ENCODE peak calls at places on chromosomes 13 and 19, in five cellular contexts. B is body of pancreas, S is endodermal cell, T is esophagus squamous epithelium, W is GM23338. J is an unnamed sample. For H3K4me1, the result is how much of the 10 kb centered on the place peaks cover.

GRCh38 chr13:36453518-36453917 is 21.2 kb downstream of the CCNA1 start:
- DNase-seq in B (no peak), W (peak), T (no peak), S (no peak), J (no peak)

GRCh38 chr19:14528419-14529253 is 758 bp upstream of the TECR start:
- DNase-seq in S (no peak), B (no peak), T (no peak), W (no peak), J (no peak)

GRCh38 chr13:21767032-21767431 is 96.2 kb downstream of the FGF9 start:
- DNase-seq in T (no peak), S (no peak), B (no peak), W (no peak), J (no peak)

GRCh38 chr19:7292950-7293794 is 1.0 kb downstream of the INSR start:
- DNase-seq in T (no peak), S (peak), B (peak), W (peak), J (no peak)

GRCh38 chr19:28577199-28577598 is 635.8 kb downstream of the UQCRFS1 start:
- DNase-seq in T (no peak), B (no peak), S (peak), W (no peak), J (peak)

GRCh38 chr13:32039488-32040013 is 8.0 kb downstream of the FRY start:
- DNase-seq in S (no peak), T (no peak), B (no peak), W (no peak), J (no peak)

GRCh38 chr13:74210693-74211393 is 76.6 kb upstream of the KLF12 start:
- DNase-seq in T (no peak), B (no peak), W (no peak), S (no peak), J (peak)

GRCh38 chr19:49564616-49565045 is 15.7 kb downstream of the NOSIP start:
- DNase-seq in W (no peak), S (no peak), T (no peak), B (no peak), J (no peak)

GRCh38 chr13:105202384-105202783 is 1333.1 kb downstream of the EFNB2 start:
- DNase-seq in W (peak), T (no peak), B (no peak), S (no peak), J (no peak)

GRCh38 chr13:67023088-67023893 is 206.8 kb downstream of the PCDH9 start:
- DNase-seq in B (no peak), T (no peak), W (peak), S (no peak), J (peak)

GRCh38 chr19:18523841-18524240 is 2.0 kb upstream of the ELL start:
- DNase-seq in W (peak), T (no peak), S (peak), B (no peak), J (no peak)

GRCh38 chr19:18519962-18520847 is 1.7 kb downstream of the ELL start:
- DNase-seq in T (no peak), B (peak), S (peak), W (peak), J (peak)

GRCh38 chr19:18522124-18522861 is 423 bp upstream of the ELL start:
- DNase-seq in W (peak), S (peak), B (peak), T (peak), J (peak)

GRCh38 chr19:18520848-18521691 is 800 bp downstream of the ELL start:
- DNase-seq in S (peak), W (peak), B (peak), T (no peak), J (no peak)

GRCh38 chr19:18521692-18522123 is at the start of gene ELL:
- DNase-seq in T (no peak), S (no peak), W (no peak), B (no peak), J (no peak)
- TF ChIP-seq CTCF in T (no peak), S (no peak), W (no peak), B (no peak), J (no peak)

GRCh38 chr19:4059493-4059880 is 7.2 kb downstream of the ZBTB7A start:
- DNase-seq in B (no peak), T (no peak), S (no peak), W (no peak), J (no peak)
- H3K4me1 ChIP-seq in B (half or more), T (half or more), S (under half), W (under half), J (under half)

GRCh38 chr19:37313335-37313627 is 57.6 kb upstream of the ZNF527 start:
- DNase-seq in T (no peak), W (no peak), S (no peak), B (no peak), J (no peak)

DNA sequence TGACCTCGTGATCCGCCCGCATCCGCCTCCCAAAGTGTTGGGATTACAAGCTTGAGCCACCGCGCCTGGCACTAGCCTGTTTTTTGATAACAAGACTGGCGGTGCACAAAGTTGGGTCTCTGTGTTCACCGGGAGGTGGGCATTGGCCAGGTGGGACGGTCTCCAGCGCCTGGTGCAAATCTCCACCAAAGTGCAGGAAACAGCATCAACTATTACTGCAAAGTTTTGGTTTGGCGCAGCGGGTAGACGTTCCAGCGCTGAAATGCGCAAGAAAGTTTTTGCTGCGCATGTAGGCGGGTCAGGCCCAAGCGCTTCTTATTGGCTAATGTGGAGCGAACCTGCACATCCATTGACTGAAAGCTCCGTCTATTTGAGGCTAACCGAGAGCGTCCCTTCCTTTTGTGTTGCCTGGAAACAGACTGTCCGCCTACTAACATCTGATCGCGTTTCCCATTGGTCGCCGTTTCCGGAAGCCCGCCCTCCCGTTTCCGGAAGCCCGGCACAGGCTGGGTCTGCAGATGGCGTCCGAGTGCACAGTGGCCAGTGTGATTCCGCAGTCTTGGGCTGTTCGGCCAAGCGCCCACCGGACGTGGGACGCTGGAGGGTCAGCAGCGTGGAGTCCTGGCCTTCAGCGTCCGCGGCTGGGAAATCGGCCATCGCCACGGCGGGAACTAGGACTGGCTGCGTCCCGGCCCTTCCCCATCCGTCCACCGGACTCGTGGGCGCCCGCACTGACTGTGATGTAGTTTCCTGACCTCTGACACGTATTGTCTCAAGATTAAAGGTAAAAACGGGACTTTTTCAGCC is 53.3 kb upstream of the ZNF527 start:
- DNase-seq in S (peak), B (peak), W (peak), T (peak), J (peak)
- TF ChIP-seq CTCF in S (peak), B (no peak), W (peak), T (peak), J (peak)

GRCh38 chr19:39146686-39147450 is 21.3 kb downstream of the PAK4 start:
- DNase-seq in B (no peak), S (no peak), W (peak), T (no peak), J (no peak)

GRCh38 chr19:39145180-39145953 is 19.8 kb downstream of the PAK4 start:
- DNase-seq in S (no peak), W (no peak), T (no peak), B (no peak), J (no peak)

GRCh38 chr19:39147480-39147879 is 21.9 kb downstream of the PAK4 start:
- DNase-seq in T (no peak), B (no peak), S (no peak), W (no peak), J (no peak)

GRCh38 chr19:39144487-39145071 is 19.0 kb downstream of the PAK4 start:
- DNase-seq in W (peak), B (no peak), S (peak), T (no peak), J (no peak)

DNA sequence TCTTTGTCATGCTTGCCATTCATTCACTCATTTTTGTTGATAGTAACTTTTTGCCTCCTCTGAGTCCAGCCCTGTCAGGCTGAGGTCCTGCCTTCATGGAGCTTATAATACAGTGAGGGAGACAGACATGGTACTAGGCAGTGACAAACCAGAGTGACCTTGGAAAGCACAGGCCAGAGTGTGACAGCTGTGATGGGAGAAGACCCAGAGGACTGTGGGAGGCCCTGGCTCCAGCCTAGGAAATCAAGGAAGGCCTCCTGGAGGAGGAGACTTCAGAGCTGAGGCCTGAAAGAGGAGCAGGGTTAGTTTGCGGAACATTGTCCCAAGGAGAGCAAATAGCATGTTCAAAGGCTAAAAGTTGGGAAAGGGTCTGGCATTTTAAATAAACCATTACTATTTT is 20.5 kb downstream of the PAK4 start:
- DNase-seq in S (no peak), W (no peak), B (no peak), T (no peak), J (no peak)
- H3K4me1 ChIP-seq in S (under half), W (under half), B (under half), T (under half), J (under half)

DNA sequence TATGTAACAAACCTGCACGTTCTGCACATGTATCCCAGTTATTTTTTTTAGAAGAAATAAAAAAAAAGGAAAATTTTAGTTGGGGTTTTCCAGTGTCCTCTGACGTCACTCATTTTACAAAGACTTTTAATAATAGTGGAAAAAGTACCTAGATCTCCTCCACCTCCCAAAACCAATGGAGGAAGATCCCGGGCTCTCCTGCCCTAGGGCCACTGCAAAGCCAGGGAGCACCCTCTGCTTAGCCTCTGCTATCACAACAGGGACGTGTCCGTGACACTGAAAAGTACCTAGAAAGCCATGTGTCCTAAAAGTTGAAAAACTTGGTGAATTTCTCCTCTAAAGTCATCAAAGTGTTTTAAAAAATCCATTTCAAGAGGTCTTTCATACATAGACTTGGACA is 46.7 kb upstream of the IRS2 start:
- DNase-seq in B (no peak), S (no peak), W (no peak), T (no peak), J (no peak)
- TF ChIP-seq CTCF in B (no peak), S (no peak), W (no peak), T (no peak), J (no peak)

GRCh38 chr13:24292476-24292875 is 16.9 kb upstream of the C1QTNF9 start:
- DNase-seq in W (no peak), B (no peak), T (no peak), S (no peak), J (no peak)
- H3K4me1 ChIP-seq in W (under half), B (under half), T (under half), S (under half), J (under half)

DNA sequence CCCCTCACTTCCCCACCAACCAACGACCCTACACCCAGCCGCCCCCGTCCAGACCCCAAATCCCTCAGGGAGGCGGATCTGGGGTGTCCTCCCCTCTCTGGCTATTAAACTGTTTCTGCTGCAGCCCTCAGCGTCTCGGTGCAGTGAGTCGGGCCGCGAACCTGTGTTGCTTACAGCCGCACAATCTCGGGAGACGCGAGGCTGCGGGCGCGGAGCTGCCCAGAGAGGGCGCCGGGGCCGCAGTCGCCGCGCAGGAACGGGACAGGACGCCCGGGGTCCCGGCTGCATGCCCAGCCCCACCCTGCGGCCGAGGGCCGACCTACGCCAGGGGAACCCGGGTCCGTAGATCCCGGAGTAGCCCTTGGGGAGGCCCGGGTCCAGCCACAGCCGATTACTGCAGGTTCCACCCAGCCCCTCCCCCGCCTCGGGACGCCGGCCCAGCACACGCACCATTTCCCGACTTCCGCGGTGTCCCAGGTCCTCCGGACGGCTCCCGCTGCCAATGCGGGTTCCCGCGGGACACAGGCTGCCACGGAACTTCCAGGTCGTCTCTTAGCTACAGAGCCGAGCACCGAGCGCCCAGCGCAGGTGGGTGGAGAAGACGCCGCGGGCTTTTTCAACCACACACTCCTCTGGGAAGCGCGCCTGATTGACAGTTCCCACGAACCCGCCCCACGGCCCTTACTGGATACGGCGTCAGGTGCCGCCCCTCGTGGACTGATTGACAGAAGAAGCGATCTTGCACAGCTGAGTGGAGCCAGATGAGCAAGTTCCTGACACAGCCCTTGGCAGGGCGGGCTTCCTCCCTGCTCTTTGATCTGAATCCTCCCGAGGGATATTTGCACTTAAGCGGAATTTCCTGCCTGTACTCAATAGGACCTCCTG is at the start of gene ZNF799:
- DNase-seq in B (peak), S (peak), W (peak), T (peak), J (peak)
- TF ChIP-seq CTCF in B (no peak), S (peak), W (no peak), T (no peak), J (no peak)

GRCh38 chr19:46787040-46787330 is 1.4 kb downstream of the SLC1A5 start:
- DNase-seq in S (no peak), B (no peak), T (no peak), W (no peak), J (no peak)

GRCh38 chr19:46788101-46788967 is at the start of gene SLC1A5:
- DNase-seq in B (peak), S (peak), T (peak), W (peak), J (peak)

GRCh38 chr19:46789371-46789770 is 977 bp upstream of the SLC1A5 start:
- DNase-seq in S (no peak), B (no peak), T (no peak), W (no peak), J (no peak)

GRCh38 chr19:46787331-46788100 is 878 bp downstream of the SLC1A5 start:
- DNase-seq in S (peak), B (peak), W (peak), T (no peak), J (peak)

GRCh38 chr19:46788968-46789338 is 559 bp upstream of the SLC1A5 start:
- DNase-seq in T (no peak), S (no peak), W (no peak), B (no peak), J (no peak)
- H3K4me1 ChIP-seq in T (under half), S (under half), W (under half), B (under half), J (under half)

GRCh38 chr13:112869202-112870061 is 99.6 kb upstream of the MCF2L start:
- DNase-seq in S (peak), B (no peak), W (no peak), T (no peak), J (no peak)
- TF ChIP-seq CTCF in S (no peak), B (no peak), W (no peak), T (no peak), J (no peak)

GRCh38 chr19:35249848-35250711 is 1.3 kb downstream of the LSR start:
- DNase-seq in T (no peak), B (no peak), W (no peak), S (peak), J (no peak)
- H3K4me1 ChIP-seq in T (under half), B (under half), W (under half), S (under half), J (under half)

J was measured in foreskin keratinocyte.